ENCODE peak calls at places on chromosomes 16 and 17, in nine cellular contexts. B is NCI-H1105; T is anterior cingulate cortex; K is colonic mucosa; N is lung; G is GM04503; P is endothelial cell; O is GM04504; M is activated CD4-positive, alpha-beta T cell treated with anti-CD3 and anti-CD28 coated beads, Interleukin-2, amount 10 ng/mL, durations not matched to agents 7 days and 5 days. V is an unnamed sample.
A peak's percentile ranks its signal among the peaks of the same experiment; 100 is the strongest.

GRCh38 chr16:23640669-23640958 is 496 bp downstream of the PALB2 start:
- DNase-seq in P (no peak), N (no peak), B (no peak), O (no peak), K (peak; percentile 20), G (no peak), M (peak; percentile 14), T (no peak), V (no peak)

GRCh38 chr17:21262259-21262993 is 9.2 kb upstream of the NATD1 start:
- DNase-seq in B (no peak), N (no peak), P (no peak), G (no peak), K (no peak), M (no peak), T (no peak), O (no peak), V (no peak)

GRCh38 chr17:28530926-28531325 is 21.5 kb downstream of the UNC119 start:
- DNase-seq in O (no peak), M (no peak), T (no peak), N (no peak), K (no peak), G (no peak), B (no peak), P (no peak), V (no peak)

GRCh38 chr17:67474081-67474661 is 97.1 kb downstream of the PITPNC1 start:
- DNase-seq in T (no peak), M (no peak), N (no peak), B (no peak), O (peak; percentile 93), P (no peak), G (peak; percentile 96), K (no peak), V (no peak)

GRCh38 chr17:705863-706262 is 8.8 kb downstream of the VPS53 start:
- DNase-seq in N (no peak), P (no peak), M (no peak), G (no peak), T (no peak), O (no peak), K (no peak), B (no peak), V (no peak)

GRCh38 chr17:80260791-80261158 is at the start of gene RNF213:
- DNase-seq in T (peak; percentile 45), N (peak; percentile 41), K (peak; percentile 49), O (peak; percentile 10), P (peak; percentile 66), B (peak; percentile 12), G (no peak), M (peak; percentile 65), V (peak; percentile 75)

GRCh38 chr16:57115504-57116182 is 23.3 kb downstream of the CPNE2 start:
- DNase-seq in T (peak; percentile 90), K (no peak), B (peak; percentile 9), N (no peak), O (no peak), P (no peak), G (no peak), M (no peak), V (no peak)

GRCh38 chr17:16484445-16485169 is 7.4 kb downstream of the LRRC75A start:
- DNase-seq in O (no peak), K (no peak), M (no peak), N (no peak), G (no peak), P (no peak), B (no peak), T (peak; percentile 30), V (no peak)

GRCh38 chr17:7222972-7223292 is 3.2 kb downstream of the ACADVL start:
- DNase-seq in N (no peak), G (no peak), O (no peak), T (no peak), M (no peak), K (no peak), B (no peak), P (no peak), V (no peak)

GRCh38 chr16:11319529-11320146 is 25.6 kb upstream of the RMI2 start:
- DNase-seq in G (no peak), B (peak; percentile 46), P (no peak), T (no peak), N (no peak), M (no peak), O (no peak), K (no peak), V (no peak)

V was measured in transverse colon.